ENCODE peak calls at places on chromosomes 2 and 18, in five cellular contexts. One of them, this sample, is unnamed.

GRCh38 chr2:20356042-20356441 is 5.4 kb upstream of the PUM2 start:
- DNase-seq in substantia nigra: no peak
- DNase-seq in epithelial cell of prostate: peak
- DNase-seq in caudate nucleus: no peak
- DNase-seq in adrenal gland: no peak
- DNase-seq in this sample: no peak

GRCh38 chr2:111883661-111884591 is at the start of gene ANAPC1:
- DNase-seq in substantia nigra: peak
- DNase-seq in epithelial cell of prostate: peak
- DNase-seq in caudate nucleus: no peak
- DNase-seq in adrenal gland: peak
- DNase-seq in this sample: peak

GRCh38 chr2:29694741-29695140 is 226.6 kb downstream of the ALK start:
- DNase-seq in substantia nigra: no peak
- DNase-seq in epithelial cell of prostate: no peak
- DNase-seq in caudate nucleus: no peak
- DNase-seq in adrenal gland: no peak
- DNase-seq in this sample: no peak

GRCh38 chr2:128219891-128220290 is 98.8 kb downstream of the HS6ST1 start:
- DNase-seq in substantia nigra: no peak
- DNase-seq in epithelial cell of prostate: no peak
- DNase-seq in caudate nucleus: no peak
- DNase-seq in adrenal gland: no peak
- DNase-seq in this sample: no peak

GRCh38 chr18:2908946-2909335 is 62.1 kb downstream of the EMILIN2 start:
- DNase-seq in substantia nigra: no peak
- DNase-seq in epithelial cell of prostate: no peak
- DNase-seq in caudate nucleus: no peak
- DNase-seq in adrenal gland: no peak
- DNase-seq in this sample: no peak

GRCh38 chr2:46547223-46548102 is 68.1 kb downstream of the TMEM247 start:
- DNase-seq in substantia nigra: peak
- DNase-seq in epithelial cell of prostate: no peak
- DNase-seq in caudate nucleus: no peak
- DNase-seq in adrenal gland: peak
- DNase-seq in this sample: peak

GRCh38 chr2:25960396-25960795 is 21.9 kb downstream of the KIF3C start:
- DNase-seq in substantia nigra: no peak
- DNase-seq in epithelial cell of prostate: no peak
- DNase-seq in caudate nucleus: no peak
- DNase-seq in adrenal gland: no peak
- DNase-seq in this sample: no peak

GRCh38 chr18:37607281-37607680 is 41.7 kb upstream of the CELF4 start:
- DNase-seq in substantia nigra: no peak
- DNase-seq in epithelial cell of prostate: no peak
- DNase-seq in caudate nucleus: no peak
- DNase-seq in adrenal gland: no peak
- DNase-seq in this sample: no peak

GRCh38 chr2:174336403-174337336 is 1.9 kb downstream of the SP9 start:
- DNase-seq in substantia nigra: no peak
- DNase-seq in epithelial cell of prostate: no peak
- DNase-seq in caudate nucleus: no peak
- DNase-seq in adrenal gland: no peak
- DNase-seq in this sample: no peak

GRCh38 chr2:232113821-232114220 is 152.3 kb downstream of the DIS3L2 start:
- DNase-seq in substantia nigra: no peak
- DNase-seq in epithelial cell of prostate: no peak
- DNase-seq in caudate nucleus: no peak
- DNase-seq in adrenal gland: no peak
- DNase-seq in this sample: no peak

GRCh38 chr2:230866704-230867561 is 2.2 kb downstream of the ITM2C start:
- DNase-seq in substantia nigra: peak
- DNase-seq in epithelial cell of prostate: no peak
- DNase-seq in caudate nucleus: no peak
- DNase-seq in adrenal gland: no peak
- DNase-seq in this sample: no peak

GRCh38 chr2:30181176-30181575 is 34.4 kb downstream of the YPEL5 start:
- DNase-seq in substantia nigra: no peak
- DNase-seq in epithelial cell of prostate: no peak
- DNase-seq in caudate nucleus: no peak
- DNase-seq in adrenal gland: no peak
- DNase-seq in this sample: no peak

GRCh38 chr2:240500561-240501423 is 57.0 kb downstream of the ANKMY1 start:
- DNase-seq in substantia nigra: no peak
- DNase-seq in epithelial cell of prostate: no peak
- DNase-seq in caudate nucleus: no peak
- DNase-seq in adrenal gland: peak
- DNase-seq in this sample: no peak

GRCh38 chr18:54606835-54607212 is 15.8 kb downstream of the DYNAP start:
- DNase-seq in substantia nigra: no peak
- DNase-seq in epithelial cell of prostate: no peak
- DNase-seq in caudate nucleus: no peak
- DNase-seq in adrenal gland: no peak
- DNase-seq in this sample: no peak

GRCh38 chr2:66885775-66886402 is 451.0 kb downstream of the MEIS1 start:
- DNase-seq in substantia nigra: no peak
- DNase-seq in epithelial cell of prostate: no peak
- DNase-seq in caudate nucleus: no peak
- DNase-seq in adrenal gland: no peak
- DNase-seq in this sample: no peak

GRCh38 chr2:172489682-172490081 is 62.3 kb downstream of the ITGA6 start:
- DNase-seq in substantia nigra: no peak
- DNase-seq in epithelial cell of prostate: no peak
- DNase-seq in caudate nucleus: no peak
- DNase-seq in adrenal gland: no peak
- DNase-seq in this sample: no peak

GRCh38 chr2:172672999-172673726 is 62.5 kb upstream of the RAPGEF4 start:
- DNase-seq in substantia nigra: no peak
- DNase-seq in epithelial cell of prostate: peak
- DNase-seq in caudate nucleus: no peak
- DNase-seq in adrenal gland: no peak
- DNase-seq in this sample: no peak

GRCh38 chr2:9675369-9676351 is 44.9 kb upstream of the YWHAQ start:
- DNase-seq in substantia nigra: no peak
- DNase-seq in epithelial cell of prostate: peak
- DNase-seq in caudate nucleus: no peak
- DNase-seq in adrenal gland: no peak
- DNase-seq in this sample: no peak

GRCh38 chr2:197613509-197613987 is 61.8 kb downstream of the RFTN2 start:
- DNase-seq in substantia nigra: no peak
- DNase-seq in epithelial cell of prostate: peak
- DNase-seq in caudate nucleus: no peak
- DNase-seq in adrenal gland: no peak
- DNase-seq in this sample: no peak

GRCh38 chr2:239882335-239882734 is 142.8 kb downstream of the NDUFA10 start:
- DNase-seq in substantia nigra: peak
- DNase-seq in epithelial cell of prostate: no peak
- DNase-seq in caudate nucleus: no peak
- DNase-seq in adrenal gland: peak
- DNase-seq in this sample: peak

GRCh38 chr2:98505991-98506664 is 61.5 kb downstream of the INPP4A start:
- DNase-seq in substantia nigra: no peak
- DNase-seq in epithelial cell of prostate: no peak
- DNase-seq in caudate nucleus: no peak
- DNase-seq in adrenal gland: no peak
- DNase-seq in this sample: no peak

GRCh38 chr2:182426082-182426914 is 538 bp downstream of the PDE1A start:
- DNase-seq in substantia nigra: no peak
- DNase-seq in epithelial cell of prostate: no peak
- DNase-seq in caudate nucleus: no peak
- DNase-seq in adrenal gland: no peak
- DNase-seq in this sample: no peak

GRCh38 chr2:150567771-150568278 is 80.4 kb upstream of the RND3 start:
- DNase-seq in substantia nigra: no peak
- DNase-seq in epithelial cell of prostate: no peak
- DNase-seq in caudate nucleus: no peak
- DNase-seq in adrenal gland: no peak
- DNase-seq in this sample: no peak

GRCh38 chr18:38010971-38011370 is 445.4 kb upstream of the CELF4 start:
- DNase-seq in substantia nigra: no peak
- DNase-seq in epithelial cell of prostate: no peak
- DNase-seq in caudate nucleus: no peak
- DNase-seq in adrenal gland: no peak
- DNase-seq in this sample: no peak

GRCh38 chr18:58878640-58879039 is 14.0 kb downstream of the ZNF532 start:
- DNase-seq in substantia nigra: no peak
- DNase-seq in epithelial cell of prostate: no peak
- DNase-seq in caudate nucleus: no peak
- DNase-seq in adrenal gland: no peak
- DNase-seq in this sample: no peak

GRCh38 chr18:58884694-58885093 is 20.0 kb downstream of the ZNF532 start:
- DNase-seq in substantia nigra: no peak
- DNase-seq in epithelial cell of prostate: no peak
- DNase-seq in caudate nucleus: no peak
- DNase-seq in adrenal gland: no peak
- DNase-seq in this sample: no peak

GRCh38 chr18:58882039-58882438 is 17.4 kb downstream of the ZNF532 start:
- DNase-seq in substantia nigra: no peak
- DNase-seq in epithelial cell of prostate: no peak
- DNase-seq in caudate nucleus: no peak
- DNase-seq in adrenal gland: no peak
- DNase-seq in this sample: no peak

GRCh38 chr18:58881469-58881868 is 16.8 kb downstream of the ZNF532 start:
- DNase-seq in substantia nigra: no peak
- DNase-seq in epithelial cell of prostate: no peak
- DNase-seq in caudate nucleus: no peak
- DNase-seq in adrenal gland: no peak
- DNase-seq in this sample: no peak

GRCh38 chr18:58882681-58883080 is 18.0 kb downstream of the ZNF532 start:
- DNase-seq in substantia nigra: no peak
- DNase-seq in epithelial cell of prostate: no peak
- DNase-seq in caudate nucleus: no peak
- DNase-seq in adrenal gland: no peak
- DNase-seq in this sample: no peak
- H3K27ac ChIP-seq in substantia nigra: no peak
- H3K27ac ChIP-seq in epithelial cell of prostate: no peak
- H3K27ac ChIP-seq in caudate nucleus: no peak
- H3K27ac ChIP-seq in adrenal gland: no peak
- H3K27ac ChIP-seq in this sample: no peak

GRCh38 chr2:179886-180285 is 83.9 kb downstream of the SH3YL1 start:
- DNase-seq in substantia nigra: no peak
- DNase-seq in epithelial cell of prostate: no peak
- DNase-seq in caudate nucleus: no peak
- DNase-seq in adrenal gland: peak
- DNase-seq in this sample: no peak

GRCh38 chr2:175153-175786 is 88.6 kb downstream of the SH3YL1 start:
- DNase-seq in substantia nigra: no peak
- DNase-seq in epithelial cell of prostate: no peak
- DNase-seq in caudate nucleus: no peak
- DNase-seq in adrenal gland: no peak
- DNase-seq in this sample: no peak

GRCh38 chr2:175880-176800 is 87.7 kb downstream of the SH3YL1 start:
- DNase-seq in substantia nigra: no peak
- DNase-seq in epithelial cell of prostate: no peak
- DNase-seq in caudate nucleus: no peak
- DNase-seq in adrenal gland: peak
- DNase-seq in this sample: no peak

GRCh38 chr2:177733-178132 is 86.1 kb downstream of the SH3YL1 start:
- DNase-seq in substantia nigra: no peak
- DNase-seq in epithelial cell of prostate: no peak
- DNase-seq in caudate nucleus: no peak
- DNase-seq in adrenal gland: no peak
- DNase-seq in this sample: no peak

GRCh38 chr2:176911-177310 is 86.9 kb downstream of the SH3YL1 start:
- DNase-seq in substantia nigra: no peak
- DNase-seq in epithelial cell of prostate: peak
- DNase-seq in caudate nucleus: no peak
- DNase-seq in adrenal gland: no peak
- DNase-seq in this sample: no peak
- H3K27ac ChIP-seq in substantia nigra: no peak
- H3K27ac ChIP-seq in epithelial cell of prostate: peak
- H3K27ac ChIP-seq in caudate nucleus: no peak
- H3K27ac ChIP-seq in adrenal gland: peak
- H3K27ac ChIP-seq in this sample: no peak

DNA sequence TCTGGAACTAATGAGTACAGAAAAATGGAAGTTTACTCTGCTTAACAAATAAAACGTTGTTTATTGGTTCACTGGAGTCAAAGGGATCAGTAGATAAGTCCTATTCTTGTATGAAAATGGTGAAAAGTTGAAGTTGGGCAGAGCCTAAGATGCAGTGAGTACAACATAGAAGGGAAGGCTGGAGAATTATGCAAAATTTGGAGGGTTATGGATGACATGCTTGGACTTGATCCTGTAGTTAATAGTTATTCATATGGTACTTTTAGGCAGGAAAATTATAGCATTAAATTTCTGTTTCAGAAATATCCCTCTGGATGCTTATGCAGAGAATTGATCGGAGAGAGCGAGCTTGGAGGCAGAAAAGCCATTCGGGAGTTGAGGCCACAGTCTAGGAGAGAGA is 167.6 kb downstream of the KCNS3 start:
- DNase-seq in substantia nigra: no peak
- DNase-seq in epithelial cell of prostate: no peak
- DNase-seq in caudate nucleus: no peak
- DNase-seq in adrenal gland: no peak
- DNase-seq in this sample: no peak
- H3K27ac ChIP-seq in substantia nigra: no peak
- H3K27ac ChIP-seq in epithelial cell of prostate: no peak
- H3K27ac ChIP-seq in caudate nucleus: no peak
- H3K27ac ChIP-seq in adrenal gland: no peak
- H3K27ac ChIP-seq in this sample: peak

GRCh38 chr2:100796499-100797100 is 23.3 kb upstream of the NPAS2 start:
- DNase-seq in substantia nigra: no peak
- DNase-seq in epithelial cell of prostate: peak
- DNase-seq in caudate nucleus: no peak
- DNase-seq in adrenal gland: no peak
- DNase-seq in this sample: no peak
- H3K27ac ChIP-seq in substantia nigra: no peak
- H3K27ac ChIP-seq in epithelial cell of prostate: peak
- H3K27ac ChIP-seq in caudate nucleus: no peak
- H3K27ac ChIP-seq in adrenal gland: no peak
- H3K27ac ChIP-seq in this sample: no peak